ENCODE peak calls at places on chromosomes 1 and 21, in nine cellular contexts. One of them, this sample, is unnamed.

GRCh38 chr21:36783612-36784383 is 84.9 kb downstream of the SIM2 start:
- DNase-seq in non-pigmented ciliary epithelial cell: peak; percentile 84
- DNase-seq in A172: peak; percentile 99
- DNase-seq in neural progenitor cell: no peak
- DNase-seq in glutamatergic neuron: no peak
- DNase-seq in neural crest cell: no peak
- DNase-seq in activated effector memory CD4-positive, alpha-beta T cell treated with Interleukin-2 at 50 U/mL for 16 hours: no peak
- DNase-seq in stimulated activated CD8-positive, alpha-beta memory T cell treated with anti-CD3 and anti-CD28 coated beads, Interleukin-15, amount 100 ng/mL, for 24 hours: no peak
- DNase-seq in germinal center: no peak
- DNase-seq in this sample: no peak

GRCh38 chr1:21924503-21925005 is 12.6 kb downstream of the HSPG2 start:
- DNase-seq in neural progenitor cell: no peak
- DNase-seq in activated effector memory CD4-positive, alpha-beta T cell treated with Interleukin-2 at 50 U/mL for 16 hours: no peak
- DNase-seq in non-pigmented ciliary epithelial cell: no peak
- DNase-seq in glutamatergic neuron: no peak
- DNase-seq in A172: no peak
- DNase-seq in stimulated activated CD8-positive, alpha-beta memory T cell treated with anti-CD3 and anti-CD28 coated beads, Interleukin-15, amount 100 ng/mL, for 24 hours: no peak
- DNase-seq in neural crest cell: no peak
- DNase-seq in germinal center: no peak
- DNase-seq in this sample: peak; percentile 71

GRCh38 chr1:184387069-184387870 is 441 bp downstream of the C1orf21 start:
- DNase-seq in germinal center: peak; percentile 6
- DNase-seq in neural crest cell: peak; percentile 31
- DNase-seq in stimulated activated CD8-positive, alpha-beta memory T cell treated with anti-CD3 and anti-CD28 coated beads, Interleukin-15, amount 100 ng/mL, for 24 hours: peak; percentile 6
- DNase-seq in non-pigmented ciliary epithelial cell: no peak
- DNase-seq in neural progenitor cell: peak; percentile 60
- DNase-seq in glutamatergic neuron: peak; percentile 68
- DNase-seq in A172: peak; percentile 28
- DNase-seq in activated effector memory CD4-positive, alpha-beta T cell treated with Interleukin-2 at 50 U/mL for 16 hours: no peak
- DNase-seq in this sample: peak; percentile 25

GRCh38 chr1:117886101-117886795 is 43.2 kb downstream of the GDAP2 start:
- DNase-seq in glutamatergic neuron: no peak
- DNase-seq in neural progenitor cell: no peak
- DNase-seq in activated effector memory CD4-positive, alpha-beta T cell treated with Interleukin-2 at 50 U/mL for 16 hours: no peak
- DNase-seq in non-pigmented ciliary epithelial cell: peak; percentile 44
- DNase-seq in A172: peak; percentile 2
- DNase-seq in neural crest cell: no peak
- DNase-seq in germinal center: no peak
- DNase-seq in stimulated activated CD8-positive, alpha-beta memory T cell treated with anti-CD3 and anti-CD28 coated beads, Interleukin-15, amount 100 ng/mL, for 24 hours: no peak
- DNase-seq in this sample: no peak

GRCh38 chr21:25298512-25299491 is 308.5 kb downstream of the MRPL39 start:
- DNase-seq in neural crest cell: no peak
- DNase-seq in germinal center: peak; percentile 10
- DNase-seq in neural progenitor cell: no peak
- DNase-seq in glutamatergic neuron: no peak
- DNase-seq in A172: no peak
- DNase-seq in activated effector memory CD4-positive, alpha-beta T cell treated with Interleukin-2 at 50 U/mL for 16 hours: no peak
- DNase-seq in stimulated activated CD8-positive, alpha-beta memory T cell treated with anti-CD3 and anti-CD28 coated beads, Interleukin-15, amount 100 ng/mL, for 24 hours: no peak
- DNase-seq in non-pigmented ciliary epithelial cell: no peak
- DNase-seq in this sample: no peak

GRCh38 chr1:56265205-56265604 is 314.2 kb downstream of the PLPP3 start:
- DNase-seq in neural crest cell: no peak
- DNase-seq in glutamatergic neuron: no peak
- DNase-seq in activated effector memory CD4-positive, alpha-beta T cell treated with Interleukin-2 at 50 U/mL for 16 hours: no peak
- DNase-seq in neural progenitor cell: no peak
- DNase-seq in A172: no peak
- DNase-seq in germinal center: no peak
- DNase-seq in non-pigmented ciliary epithelial cell: no peak
- DNase-seq in stimulated activated CD8-positive, alpha-beta memory T cell treated with anti-CD3 and anti-CD28 coated beads, Interleukin-15, amount 100 ng/mL, for 24 hours: no peak
- DNase-seq in this sample: no peak

GRCh38 chr1:8024329-8024728 is 1.8 kb downstream of the ERRFI1 start:
- DNase-seq in germinal center: no peak
- DNase-seq in non-pigmented ciliary epithelial cell: no peak
- DNase-seq in activated effector memory CD4-positive, alpha-beta T cell treated with Interleukin-2 at 50 U/mL for 16 hours: no peak
- DNase-seq in A172: no peak
- DNase-seq in glutamatergic neuron: no peak
- DNase-seq in neural crest cell: no peak
- DNase-seq in neural progenitor cell: no peak
- DNase-seq in stimulated activated CD8-positive, alpha-beta memory T cell treated with anti-CD3 and anti-CD28 coated beads, Interleukin-15, amount 100 ng/mL, for 24 hours: no peak
- DNase-seq in this sample: no peak

GRCh38 chr1:39645411-39646043 is 6.1 kb upstream of the HEYL start:
- DNase-seq in non-pigmented ciliary epithelial cell: no peak
- DNase-seq in neural crest cell: no peak
- DNase-seq in activated effector memory CD4-positive, alpha-beta T cell treated with Interleukin-2 at 50 U/mL for 16 hours: no peak
- DNase-seq in A172: no peak
- DNase-seq in germinal center: no peak
- DNase-seq in stimulated activated CD8-positive, alpha-beta memory T cell treated with anti-CD3 and anti-CD28 coated beads, Interleukin-15, amount 100 ng/mL, for 24 hours: no peak
- DNase-seq in neural progenitor cell: no peak
- DNase-seq in glutamatergic neuron: no peak
- DNase-seq in this sample: no peak

GRCh38 chr1:32966900-32967299 is 2.3 kb upstream of the RNF19B start:
- DNase-seq in neural crest cell: no peak
- DNase-seq in non-pigmented ciliary epithelial cell: no peak
- DNase-seq in germinal center: no peak
- DNase-seq in neural progenitor cell: no peak
- DNase-seq in activated effector memory CD4-positive, alpha-beta T cell treated with Interleukin-2 at 50 U/mL for 16 hours: no peak
- DNase-seq in glutamatergic neuron: no peak
- DNase-seq in stimulated activated CD8-positive, alpha-beta memory T cell treated with anti-CD3 and anti-CD28 coated beads, Interleukin-15, amount 100 ng/mL, for 24 hours: no peak
- DNase-seq in A172: no peak
- DNase-seq in this sample: no peak

GRCh38 chr1:230977781-230978490 is 725 bp downstream of the TTC13 start:
- DNase-seq in neural crest cell: peak; percentile 25
- DNase-seq in non-pigmented ciliary epithelial cell: no peak
- DNase-seq in neural progenitor cell: peak; percentile 66
- DNase-seq in glutamatergic neuron: peak; percentile 54
- DNase-seq in activated effector memory CD4-positive, alpha-beta T cell treated with Interleukin-2 at 50 U/mL for 16 hours: peak; percentile 12
- DNase-seq in A172: peak; percentile 29
- DNase-seq in stimulated activated CD8-positive, alpha-beta memory T cell treated with anti-CD3 and anti-CD28 coated beads, Interleukin-15, amount 100 ng/mL, for 24 hours: peak; percentile 21
- DNase-seq in germinal center: peak; percentile 32
- DNase-seq in this sample: peak; percentile 25

GRCh38 chr21:27062441-27062840 is 95.6 kb upstream of the ADAMTS5 start:
- DNase-seq in neural crest cell: no peak
- DNase-seq in stimulated activated CD8-positive, alpha-beta memory T cell treated with anti-CD3 and anti-CD28 coated beads, Interleukin-15, amount 100 ng/mL, for 24 hours: no peak
- DNase-seq in activated effector memory CD4-positive, alpha-beta T cell treated with Interleukin-2 at 50 U/mL for 16 hours: no peak
- DNase-seq in non-pigmented ciliary epithelial cell: no peak
- DNase-seq in glutamatergic neuron: no peak
- DNase-seq in A172: no peak
- DNase-seq in germinal center: no peak
- DNase-seq in neural progenitor cell: no peak
- DNase-seq in this sample: no peak

GRCh38 chr21:32411366-32412161 is 942 bp upstream of the EVA1C start:
- DNase-seq in germinal center: peak; percentile 9
- DNase-seq in stimulated activated CD8-positive, alpha-beta memory T cell treated with anti-CD3 and anti-CD28 coated beads, Interleukin-15, amount 100 ng/mL, for 24 hours: peak; percentile 46
- DNase-seq in neural crest cell: no peak
- DNase-seq in A172: no peak
- DNase-seq in activated effector memory CD4-positive, alpha-beta T cell treated with Interleukin-2 at 50 U/mL for 16 hours: peak; percentile 67
- DNase-seq in neural progenitor cell: peak; percentile 55
- DNase-seq in glutamatergic neuron: peak; percentile 51
- DNase-seq in non-pigmented ciliary epithelial cell: no peak
- DNase-seq in this sample: peak; percentile 96

GRCh38 chr1:114648503-114648902 is 21.3 kb downstream of the DENND2C start:
- DNase-seq in neural crest cell: no peak
- DNase-seq in A172: no peak
- DNase-seq in germinal center: no peak
- DNase-seq in stimulated activated CD8-positive, alpha-beta memory T cell treated with anti-CD3 and anti-CD28 coated beads, Interleukin-15, amount 100 ng/mL, for 24 hours: no peak
- DNase-seq in activated effector memory CD4-positive, alpha-beta T cell treated with Interleukin-2 at 50 U/mL for 16 hours: no peak
- DNase-seq in non-pigmented ciliary epithelial cell: no peak
- DNase-seq in neural progenitor cell: no peak
- DNase-seq in glutamatergic neuron: no peak
- DNase-seq in this sample: no peak